ENCODE peak calls at places on chromosomes 11 and 22, in four cellular contexts. B is effector memory CD4-positive, alpha-beta T cell; V is dorsolateral prefrontal cortex; M is effector CD4-positive, alpha-beta T cell. N is an unnamed sample.

GRCh38 chr22:37273126-37273845 is 9.0 kb upstream of the CYTH4 start:
- DNase-seq in B (no peak), V (no peak), M (no peak), N (no peak)

GRCh38 chr11:35214792-35215193 is 75.8 kb downstream of the CD44 start:
- DNase-seq in B (no peak), V (no peak), M (peak; percentile 21), N (peak; percentile 80)

GRCh38 chr11:19372381-19372780 is 131.6 kb upstream of the E2F8 start:
- DNase-seq in B (no peak), V (no peak), M (no peak), N (no peak)

GRCh38 chr11:120613264-120614226 is 102.0 kb downstream of the GRIK4 start:
- DNase-seq in B (no peak), V (no peak), M (no peak), N (no peak)

GRCh38 chr22:50733521-50734342 is 4.3 kb upstream of the ACR start:
- DNase-seq in B (no peak), V (peak; percentile 84), M (peak; percentile 0), N (no peak)

GRCh38 chr11:124256076-124256475 is at the start of gene OR8G5:
- DNase-seq in B (no peak), V (no peak), M (no peak), N (no peak)

GRCh38 chr11:79147731-79148130 is 293.1 kb downstream of the TENM4 start:
- DNase-seq in B (no peak), V (no peak), M (no peak), N (no peak)

GRCh38 chr11:1943576-1943975 is 3.6 kb upstream of the MRPL23 start:
- DNase-seq in B (no peak), V (no peak), M (no peak), N (no peak)

GRCh38 chr11:34354782-34355181 is 3.0 kb downstream of the ABTB2 start:
- DNase-seq in B (no peak), V (no peak), M (no peak), N (no peak)

GRCh38 chr11:10305262-10305963 is 540 bp downstream of the ADM start:
- DNase-seq in B (no peak), V (no peak), M (no peak), N (no peak)